ENCODE peak calls at places on chromosomes 13 and 19, in seven cellular contexts. Y is GM23338, L is HCT116, Q is SK-N-SH, P is HL-60, K is breast epithelium, M is transverse colon. X is an unnamed sample.
A peak's percentile ranks its signal among the peaks of the same experiment; 100 is the strongest.

GRCh38 chr13:60431108-60431700 is 34.2 kb downstream of the TDRD3 start:
- DNase-seq in Y (peak; percentile 82), L (peak; percentile 46), Q (peak; percentile 36), P (peak; percentile 30), K (no peak), M (no peak), X (no peak)

GRCh38 chr13:21175656-21176194 is 627 bp downstream of the SKA3 start:
- DNase-seq in Y (no peak), L (no peak), Q (peak; percentile 7), P (peak; percentile 17), K (no peak), M (no peak), X (no peak)

GRCh38 chr13:93714171-93714570 is 487.6 kb downstream of the GPC6 start:
- DNase-seq in Y (no peak), L (no peak), Q (no peak), P (no peak), K (no peak), M (no peak), X (no peak)

GRCh38 chr19:49294401-49294800 is 30.6 kb downstream of the SLC6A16 start:
- DNase-seq in Y (no peak), L (no peak), Q (no peak), P (no peak), K (no peak), M (no peak), X (no peak)

GRCh38 chr13:98202026-98202425 is 25.0 kb upstream of the RNF113B start:
- DNase-seq in Y (no peak), L (no peak), Q (no peak), P (no peak), K (no peak), M (peak; percentile 36), X (no peak)

GRCh38 chr13:90803210-90803609 is 544.3 kb upstream of the MIR17HG start:
- DNase-seq in Y (no peak), L (no peak), Q (no peak), P (no peak), K (no peak), M (no peak), X (no peak)

GRCh38 chr13:106143930-106144709 is 391.3 kb downstream of the EFNB2 start:
- DNase-seq in Y (peak; percentile 74), L (peak; percentile 82), Q (no peak), P (no peak), K (no peak), M (no peak), X (no peak)

GRCh38 chr13:94351292-94352000 is 128.0 kb downstream of the DCT start:
- DNase-seq in Y (no peak), L (no peak), Q (no peak), P (no peak), K (no peak), M (no peak), X (no peak)

GRCh38 chr13:65985632-65986031 is 1244.5 kb downstream of the PCDH9 start:
- DNase-seq in Y (peak; percentile 60), L (peak; percentile 67), Q (no peak), P (no peak), K (no peak), M (no peak), X (no peak)

GRCh38 chr19:18461471-18461870 is 23.5 kb upstream of the ISYNA1 start:
- DNase-seq in Y (no peak), L (no peak), Q (no peak), P (no peak), K (no peak), M (no peak), X (peak; percentile 72)

GRCh38 chr13:27770809-27771208 is 21.5 kb upstream of the GSX1 start:
- DNase-seq in Y (peak; percentile 69), L (peak; percentile 31), Q (peak; percentile 20), P (no peak), K (no peak), M (peak; percentile 36), X (no peak)

GRCh38 chr19:44626067-44626624 is 12.8 kb downstream of the IGSF23 start:
- DNase-seq in Y (no peak), L (peak; percentile 66), Q (no peak), P (no peak), K (peak; percentile 70), M (no peak), X (no peak)

GRCh38 chr13:49217962-49218492 is 2.1 kb upstream of the MLNR start:
- DNase-seq in Y (peak; percentile 20), L (no peak), Q (no peak), P (no peak), K (no peak), M (no peak), X (no peak)
- TF ChIP-seq POLR2AphosphoS5 in Y (no peak), L (no peak), Q (no peak), P (no peak), K (no peak), M (no peak), X (no peak)

GRCh38 chr13:75635621-75636338 is at the start of gene LMO7:
- DNase-seq in Y (peak; percentile 89), L (no peak), Q (peak; percentile 90), P (peak; percentile 16), K (peak; percentile 64), M (peak; percentile 61), X (peak; percentile 90)
- TF ChIP-seq POLR2AphosphoS5 in Y (no peak), L (no peak), Q (no peak), P (no peak), K (no peak), M (no peak), X (no peak)

GRCh38 chr13:44249439-44249838 is 124.2 kb upstream of the SERP2 start:
- DNase-seq in Y (no peak), L (no peak), Q (no peak), P (no peak), K (peak; percentile 48), M (peak; percentile 29), X (no peak)
- TF ChIP-seq POLR2AphosphoS5 in Y (no peak), L (no peak), Q (no peak), P (no peak), K (no peak), M (no peak), X (no peak)

GRCh38 chr13:67574320-67575233 is 344.4 kb upstream of the PCDH9 start:
- DNase-seq in Y (no peak), L (no peak), Q (no peak), P (no peak), K (no peak), M (no peak), X (no peak)
- TF ChIP-seq POLR2AphosphoS5 in Y (no peak), L (no peak), Q (no peak), P (no peak), K (no peak), M (no peak), X (no peak)

DNA sequence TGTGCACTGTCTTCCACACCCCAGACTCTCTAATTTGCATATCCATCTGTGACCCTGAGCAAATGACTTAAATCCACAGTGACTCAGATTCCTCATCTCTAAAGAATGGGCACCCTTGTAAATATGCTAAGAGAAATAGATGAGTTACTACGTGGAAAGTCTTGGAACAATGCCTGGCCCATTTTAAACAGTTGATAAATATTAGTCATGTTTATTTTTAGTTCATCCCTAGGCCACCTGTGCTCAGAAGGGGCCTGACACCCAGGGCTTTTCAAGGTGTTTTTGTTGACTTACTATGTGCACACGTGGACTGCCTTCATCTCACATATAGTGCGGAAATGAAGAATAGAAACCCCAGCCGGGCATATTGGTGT is 806 bp upstream of the PTPRH start:
- DNase-seq in Y (no peak), L (peak; percentile 88), Q (no peak), P (no peak), K (no peak), M (no peak), X (no peak)
- TF ChIP-seq POLR2AphosphoS5 in Y (no peak), L (peak; percentile 53), Q (peak; percentile 44), P (no peak), K (no peak), M (no peak), X (no peak)

GRCh38 chr19:2036424-2036823 is 14.6 kb downstream of the MKNK2 start:
- DNase-seq in Y (no peak), L (no peak), Q (no peak), P (no peak), K (no peak), M (no peak), X (no peak)

GRCh38 chr19:2037676-2038255 is 13.3 kb downstream of the MKNK2 start:
- DNase-seq in Y (no peak), L (no peak), Q (no peak), P (no peak), K (no peak), M (no peak), X (peak; percentile 68)

GRCh38 chr19:2039959-2040646 is 10.9 kb downstream of the MKNK2 start:
- DNase-seq in Y (no peak), L (no peak), Q (no peak), P (peak; percentile 30), K (no peak), M (no peak), X (peak; percentile 80)

GRCh38 chr19:2039082-2039958 is 11.7 kb downstream of the MKNK2 start:
- DNase-seq in Y (no peak), L (no peak), Q (no peak), P (peak; percentile 41), K (no peak), M (no peak), X (peak; percentile 85)

DNA sequence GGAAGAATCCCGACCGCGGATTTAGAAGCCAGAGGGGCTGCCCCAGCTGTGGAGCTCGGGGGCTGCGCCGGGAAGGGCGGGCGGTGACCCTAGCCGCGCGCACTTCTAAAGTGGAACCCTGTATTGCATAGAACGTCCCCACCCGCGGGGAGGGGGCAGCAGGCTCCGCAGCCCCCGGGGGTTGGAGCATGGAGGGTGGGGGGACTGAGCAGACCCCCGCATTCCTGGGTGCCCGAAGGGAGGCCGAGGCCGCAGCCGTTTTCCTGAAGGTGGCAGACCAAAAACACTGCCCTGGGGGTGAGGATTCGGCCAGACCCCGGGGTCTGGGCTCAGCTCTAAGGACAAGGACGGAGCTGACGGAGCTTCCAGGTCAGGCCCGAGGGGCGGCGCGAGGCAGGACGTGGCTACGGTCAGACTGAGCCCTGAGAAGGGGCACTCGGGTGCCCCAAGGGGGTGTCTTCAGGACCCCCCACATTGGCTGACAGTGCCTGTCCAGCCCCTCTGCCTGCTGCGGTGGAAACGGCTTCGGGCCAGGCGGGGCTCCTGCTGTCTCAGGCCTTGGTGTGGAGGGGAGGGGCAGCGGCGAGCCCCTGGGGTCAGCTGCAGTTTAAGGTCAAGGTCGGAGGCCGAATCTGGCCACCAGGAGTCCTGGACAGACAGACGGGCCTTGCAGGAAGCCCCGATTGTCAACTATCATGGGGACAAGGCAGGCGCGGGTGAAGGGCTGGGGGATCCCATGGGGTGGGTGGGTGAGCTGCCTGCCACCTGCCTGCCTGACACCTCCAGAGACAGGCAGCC is 12.6 kb downstream of the MKNK2 start:
- DNase-seq in Y (no peak), L (no peak), Q (no peak), P (no peak), K (no peak), M (no peak), X (peak; percentile 77)
- TF ChIP-seq POLR2AphosphoS5 in Y (no peak), L (no peak), Q (no peak), P (no peak), K (no peak), M (no peak), X (peak; percentile 17)